ENCODE peak calls at places on chromosomes 13 and 19, in seven cellular contexts. One of them, this sample, is unnamed.

GRCh38 chr13:90868321-90868920 is 479.1 kb upstream of the MIR17HG start:
- DNase-seq in dorsolateral prefrontal cortex: no peak
- DNase-seq in transverse colon: no peak
- DNase-seq in left ventricle myocardium inferior: no peak
- DNase-seq in ascending aorta: no peak
- DNase-seq in CD4-positive, alpha-beta T cell: no peak
- DNase-seq in endothelial cell of umbilical vein: peak; percentile 23
- DNase-seq in this sample: no peak

GRCh38 chr13:36915891-36916640 is 4.0 kb downstream of the SMAD9 start:
- DNase-seq in dorsolateral prefrontal cortex: no peak
- DNase-seq in left ventricle myocardium inferior: no peak
- DNase-seq in transverse colon: no peak
- DNase-seq in ascending aorta: no peak
- DNase-seq in endothelial cell of umbilical vein: no peak
- DNase-seq in CD4-positive, alpha-beta T cell: no peak
- DNase-seq in this sample: no peak

GRCh38 chr13:21686761-21687391 is 16.0 kb downstream of the FGF9 start:
- DNase-seq in ascending aorta: no peak
- DNase-seq in left ventricle myocardium inferior: no peak
- DNase-seq in CD4-positive, alpha-beta T cell: no peak
- DNase-seq in endothelial cell of umbilical vein: no peak
- DNase-seq in dorsolateral prefrontal cortex: no peak
- DNase-seq in transverse colon: no peak
- DNase-seq in this sample: no peak

GRCh38 chr13:20182231-20182846 is 10.4 kb downstream of the GJB2 start:
- DNase-seq in transverse colon: no peak
- DNase-seq in left ventricle myocardium inferior: no peak
- DNase-seq in ascending aorta: no peak
- DNase-seq in CD4-positive, alpha-beta T cell: peak; percentile 43
- DNase-seq in dorsolateral prefrontal cortex: no peak
- DNase-seq in endothelial cell of umbilical vein: peak; percentile 68
- DNase-seq in this sample: no peak

GRCh38 chr19:15829277-15829770 is 13.9 kb upstream of the OR10H1 start:
- DNase-seq in left ventricle myocardium inferior: no peak
- DNase-seq in transverse colon: no peak
- DNase-seq in CD4-positive, alpha-beta T cell: no peak
- DNase-seq in dorsolateral prefrontal cortex: no peak
- DNase-seq in ascending aorta: no peak
- DNase-seq in endothelial cell of umbilical vein: no peak
- DNase-seq in this sample: no peak

GRCh38 chr13:35744566-35745203 is 268.2 kb upstream of the MAB21L1 start:
- DNase-seq in dorsolateral prefrontal cortex: no peak
- DNase-seq in transverse colon: no peak
- DNase-seq in CD4-positive, alpha-beta T cell: no peak
- DNase-seq in endothelial cell of umbilical vein: no peak
- DNase-seq in left ventricle myocardium inferior: no peak
- DNase-seq in ascending aorta: no peak
- DNase-seq in this sample: no peak

GRCh38 chr19:48415395-48415794 is 21.9 kb downstream of the GRIN2D start:
- DNase-seq in transverse colon: peak; percentile 92
- DNase-seq in ascending aorta: peak; percentile 75
- DNase-seq in endothelial cell of umbilical vein: peak; percentile 85
- DNase-seq in left ventricle myocardium inferior: peak; percentile 81
- DNase-seq in dorsolateral prefrontal cortex: no peak
- DNase-seq in CD4-positive, alpha-beta T cell: peak; percentile 60
- DNase-seq in this sample: peak; percentile 75

GRCh38 chr13:91203430-91203829 is 144.1 kb upstream of the MIR17HG start:
- DNase-seq in transverse colon: no peak
- DNase-seq in endothelial cell of umbilical vein: no peak
- DNase-seq in ascending aorta: no peak
- DNase-seq in left ventricle myocardium inferior: no peak
- DNase-seq in CD4-positive, alpha-beta T cell: no peak
- DNase-seq in dorsolateral prefrontal cortex: no peak
- DNase-seq in this sample: no peak

GRCh38 chr13:51895906-51896888 is 34.4 kb downstream of the CCDC70 start:
- DNase-seq in ascending aorta: no peak
- DNase-seq in endothelial cell of umbilical vein: peak; percentile 63
- DNase-seq in CD4-positive, alpha-beta T cell: peak; percentile 23
- DNase-seq in transverse colon: peak; percentile 57
- DNase-seq in left ventricle myocardium inferior: peak; percentile 30
- DNase-seq in dorsolateral prefrontal cortex: peak; percentile 38
- DNase-seq in this sample: no peak

GRCh38 chr13:42215578-42216421 is 56.2 kb upstream of the AKAP11 start:
- DNase-seq in endothelial cell of umbilical vein: peak; percentile 48
- DNase-seq in dorsolateral prefrontal cortex: no peak
- DNase-seq in transverse colon: no peak
- DNase-seq in ascending aorta: no peak
- DNase-seq in left ventricle myocardium inferior: no peak
- DNase-seq in CD4-positive, alpha-beta T cell: no peak
- DNase-seq in this sample: no peak

GRCh38 chr13:98752111-98752941 is at the start of gene SLC15A1:
- DNase-seq in ascending aorta: no peak
- DNase-seq in left ventricle myocardium inferior: no peak
- DNase-seq in transverse colon: peak; percentile 47
- DNase-seq in endothelial cell of umbilical vein: peak; percentile 4
- DNase-seq in CD4-positive, alpha-beta T cell: no peak
- DNase-seq in dorsolateral prefrontal cortex: no peak
- DNase-seq in this sample: no peak

GRCh38 chr13:113532156-113532806 is 41.8 kb upstream of the DCUN1D2 start:
- DNase-seq in CD4-positive, alpha-beta T cell: no peak
- DNase-seq in left ventricle myocardium inferior: peak; percentile 44
- DNase-seq in ascending aorta: peak; percentile 56
- DNase-seq in endothelial cell of umbilical vein: no peak
- DNase-seq in transverse colon: no peak
- DNase-seq in dorsolateral prefrontal cortex: no peak
- DNase-seq in this sample: peak; percentile 57

GRCh38 chr19:3494559-3494958 is 5.9 kb downstream of the DOHH start:
- DNase-seq in dorsolateral prefrontal cortex: no peak
- DNase-seq in ascending aorta: no peak
- DNase-seq in CD4-positive, alpha-beta T cell: no peak
- DNase-seq in left ventricle myocardium inferior: no peak
- DNase-seq in transverse colon: no peak
- DNase-seq in endothelial cell of umbilical vein: no peak
- DNase-seq in this sample: no peak

GRCh38 chr13:43493496-43494000 is 293.2 kb downstream of the ENOX1 start:
- DNase-seq in endothelial cell of umbilical vein: no peak
- DNase-seq in ascending aorta: no peak
- DNase-seq in transverse colon: no peak
- DNase-seq in dorsolateral prefrontal cortex: no peak
- DNase-seq in CD4-positive, alpha-beta T cell: no peak
- DNase-seq in left ventricle myocardium inferior: no peak
- DNase-seq in this sample: no peak

GRCh38 chr19:36215276-36216171 is 618 bp downstream of the ZNF146 start:
- DNase-seq in left ventricle myocardium inferior: no peak
- DNase-seq in ascending aorta: no peak
- DNase-seq in CD4-positive, alpha-beta T cell: no peak
- DNase-seq in dorsolateral prefrontal cortex: no peak
- DNase-seq in transverse colon: peak; percentile 9
- DNase-seq in endothelial cell of umbilical vein: peak; percentile 58
- DNase-seq in this sample: no peak

GRCh38 chr13:37068962-37069361 is 9.5 kb upstream of the SUPT20H start:
- DNase-seq in CD4-positive, alpha-beta T cell: no peak
- DNase-seq in dorsolateral prefrontal cortex: no peak
- DNase-seq in left ventricle myocardium inferior: no peak
- DNase-seq in transverse colon: no peak
- DNase-seq in endothelial cell of umbilical vein: peak; percentile 15
- DNase-seq in ascending aorta: no peak
- DNase-seq in this sample: no peak

GRCh38 chr13:94239135-94239534 is 240.3 kb downstream of the DCT start:
- DNase-seq in dorsolateral prefrontal cortex: no peak
- DNase-seq in endothelial cell of umbilical vein: no peak
- DNase-seq in left ventricle myocardium inferior: no peak
- DNase-seq in transverse colon: no peak
- DNase-seq in ascending aorta: no peak
- DNase-seq in CD4-positive, alpha-beta T cell: no peak
- DNase-seq in this sample: no peak

GRCh38 chr13:101755228-101755887 is 302.9 kb downstream of the ITGBL1 start:
- DNase-seq in CD4-positive, alpha-beta T cell: no peak
- DNase-seq in ascending aorta: no peak
- DNase-seq in dorsolateral prefrontal cortex: no peak
- DNase-seq in endothelial cell of umbilical vein: no peak
- DNase-seq in left ventricle myocardium inferior: no peak
- DNase-seq in transverse colon: no peak
- DNase-seq in this sample: no peak

GRCh38 chr13:98397221-98397620 is 179.7 kb downstream of the STK24 start:
- DNase-seq in CD4-positive, alpha-beta T cell: no peak
- DNase-seq in left ventricle myocardium inferior: no peak
- DNase-seq in transverse colon: no peak
- DNase-seq in dorsolateral prefrontal cortex: no peak
- DNase-seq in ascending aorta: no peak
- DNase-seq in endothelial cell of umbilical vein: peak; percentile 26
- DNase-seq in this sample: no peak

GRCh38 chr19:46976845-46977320 is 42.8 kb upstream of the NPAS1 start:
- DNase-seq in endothelial cell of umbilical vein: peak; percentile 58
- DNase-seq in ascending aorta: peak; percentile 77
- DNase-seq in left ventricle myocardium inferior: peak; percentile 43
- DNase-seq in CD4-positive, alpha-beta T cell: no peak
- DNase-seq in transverse colon: no peak
- DNase-seq in dorsolateral prefrontal cortex: no peak
- DNase-seq in this sample: peak; percentile 73

GRCh38 chr19:4506449-4507149 is 11.7 kb downstream of the PLIN4 start:
- DNase-seq in dorsolateral prefrontal cortex: no peak
- DNase-seq in endothelial cell of umbilical vein: peak; percentile 69
- DNase-seq in left ventricle myocardium inferior: no peak
- DNase-seq in ascending aorta: no peak
- DNase-seq in transverse colon: no peak
- DNase-seq in CD4-positive, alpha-beta T cell: no peak
- DNase-seq in this sample: no peak

GRCh38 chr19:18392417-18392816 is 5.0 kb downstream of the LRRC25 start:
- DNase-seq in endothelial cell of umbilical vein: peak; percentile 49
- DNase-seq in transverse colon: peak; percentile 59
- DNase-seq in ascending aorta: peak; percentile 72
- DNase-seq in left ventricle myocardium inferior: peak; percentile 46
- DNase-seq in CD4-positive, alpha-beta T cell: no peak
- DNase-seq in dorsolateral prefrontal cortex: no peak
- DNase-seq in this sample: peak; percentile 68

GRCh38 chr13:19794552-19795143 is 11.9 kb upstream of the PSPC1 start:
- DNase-seq in dorsolateral prefrontal cortex: no peak
- DNase-seq in endothelial cell of umbilical vein: no peak
- DNase-seq in transverse colon: no peak
- DNase-seq in left ventricle myocardium inferior: no peak
- DNase-seq in CD4-positive, alpha-beta T cell: no peak
- DNase-seq in ascending aorta: no peak
- DNase-seq in this sample: no peak

GRCh38 chr13:112417079-112417478 is 40.9 kb downstream of the SPACA7 start:
- DNase-seq in dorsolateral prefrontal cortex: no peak
- DNase-seq in left ventricle myocardium inferior: no peak
- DNase-seq in CD4-positive, alpha-beta T cell: no peak
- DNase-seq in ascending aorta: no peak
- DNase-seq in transverse colon: no peak
- DNase-seq in endothelial cell of umbilical vein: no peak
- DNase-seq in this sample: no peak
- H3K27me3 ChIP-seq in dorsolateral prefrontal cortex: no peaks in the 10 kb centered on the region
- H3K27me3 ChIP-seq in left ventricle myocardium inferior: peaks cover 12% of the 10 kb centered on the region
- H3K27me3 ChIP-seq in CD4-positive, alpha-beta T cell: no peaks in the 10 kb centered on the region
- H3K27me3 ChIP-seq in ascending aorta: no peaks in the 10 kb centered on the region
- H3K27me3 ChIP-seq in transverse colon: no peaks in the 10 kb centered on the region
- H3K27me3 ChIP-seq in endothelial cell of umbilical vein: no peaks in the 10 kb centered on the region
- H3K27me3 ChIP-seq in this sample: no peaks in the 10 kb centered on the region

DNA sequence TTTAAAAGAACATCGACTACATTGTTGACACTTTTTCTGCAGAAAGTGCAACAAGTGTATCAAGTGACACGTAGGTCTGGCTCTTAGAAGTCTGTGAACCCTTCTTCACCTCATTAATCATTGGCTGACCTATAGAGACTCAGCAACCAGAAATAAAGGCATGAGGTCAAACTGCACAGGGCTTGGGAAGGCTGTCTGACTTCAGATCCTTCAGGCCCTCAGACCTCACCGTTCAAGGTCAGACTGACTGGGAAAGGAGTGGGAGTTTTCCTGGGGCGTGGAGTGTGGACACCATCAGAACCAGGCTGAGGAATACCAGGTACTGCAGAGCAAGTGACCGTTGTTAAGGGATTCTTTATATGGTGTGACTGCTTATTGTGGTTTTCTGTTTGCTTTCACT is 24.2 kb downstream of the PDX1 start:
- DNase-seq in endothelial cell of umbilical vein: no peak
- DNase-seq in dorsolateral prefrontal cortex: no peak
- DNase-seq in left ventricle myocardium inferior: no peak
- DNase-seq in CD4-positive, alpha-beta T cell: no peak
- DNase-seq in transverse colon: no peak
- DNase-seq in ascending aorta: no peak
- DNase-seq in this sample: no peak
- H3K27me3 ChIP-seq in endothelial cell of umbilical vein: peaks cover 4% of the 10 kb centered on the region
- H3K27me3 ChIP-seq in dorsolateral prefrontal cortex: no peaks in the 10 kb centered on the region
- H3K27me3 ChIP-seq in left ventricle myocardium inferior: peaks cover 60% of the 10 kb centered on the region
- H3K27me3 ChIP-seq in CD4-positive, alpha-beta T cell: peaks cover 3% of the 10 kb centered on the region
- H3K27me3 ChIP-seq in transverse colon: peaks cover 3% of the 10 kb centered on the region
- H3K27me3 ChIP-seq in ascending aorta: no peaks in the 10 kb centered on the region
- H3K27me3 ChIP-seq in this sample: peaks cover 5% of the 10 kb centered on the region

GRCh38 chr19:43684326-43684725 is 14.4 kb upstream of the PLAUR start:
- DNase-seq in ascending aorta: no peak
- DNase-seq in endothelial cell of umbilical vein: no peak
- DNase-seq in left ventricle myocardium inferior: no peak
- DNase-seq in dorsolateral prefrontal cortex: no peak
- DNase-seq in transverse colon: no peak
- DNase-seq in CD4-positive, alpha-beta T cell: no peak
- DNase-seq in this sample: no peak

GRCh38 chr19:43678512-43678911 is 8.5 kb upstream of the PLAUR start:
- DNase-seq in left ventricle myocardium inferior: no peak
- DNase-seq in ascending aorta: no peak
- DNase-seq in CD4-positive, alpha-beta T cell: no peak
- DNase-seq in dorsolateral prefrontal cortex: no peak
- DNase-seq in transverse colon: no peak
- DNase-seq in endothelial cell of umbilical vein: no peak
- DNase-seq in this sample: no peak

GRCh38 chr19:43683905-43684304 is 13.9 kb upstream of the PLAUR start:
- DNase-seq in dorsolateral prefrontal cortex: no peak
- DNase-seq in ascending aorta: no peak
- DNase-seq in CD4-positive, alpha-beta T cell: no peak
- DNase-seq in transverse colon: no peak
- DNase-seq in endothelial cell of umbilical vein: no peak
- DNase-seq in left ventricle myocardium inferior: no peak
- DNase-seq in this sample: no peak

GRCh38 chr19:43682824-43683661 is 13.1 kb upstream of the PLAUR start:
- DNase-seq in transverse colon: no peak
- DNase-seq in left ventricle myocardium inferior: no peak
- DNase-seq in dorsolateral prefrontal cortex: no peak
- DNase-seq in ascending aorta: no peak
- DNase-seq in CD4-positive, alpha-beta T cell: no peak
- DNase-seq in endothelial cell of umbilical vein: no peak
- DNase-seq in this sample: no peak

DNA sequence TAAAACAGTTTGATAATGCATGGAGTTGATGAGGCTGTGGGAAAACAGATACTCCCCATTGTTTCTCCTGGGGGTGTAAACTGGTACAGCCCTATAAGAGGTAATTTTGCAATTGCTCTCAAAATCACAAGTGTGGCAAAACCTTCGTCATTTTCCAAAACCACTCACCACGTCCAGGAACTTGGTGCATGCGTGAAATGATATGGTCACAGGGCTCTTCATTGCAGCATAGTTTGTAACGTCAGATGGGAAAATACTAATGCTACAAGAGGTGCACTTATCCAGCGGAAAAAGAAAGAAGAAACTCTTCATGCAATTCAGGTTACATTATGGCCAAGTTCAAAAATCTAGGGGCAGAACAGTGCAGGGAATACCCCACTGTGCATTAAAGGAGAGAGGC is 11.9 kb upstream of the PLAUR start:
- DNase-seq in endothelial cell of umbilical vein: no peak
- DNase-seq in left ventricle myocardium inferior: no peak
- DNase-seq in transverse colon: no peak
- DNase-seq in CD4-positive, alpha-beta T cell: no peak
- DNase-seq in ascending aorta: no peak
- DNase-seq in dorsolateral prefrontal cortex: no peak
- DNase-seq in this sample: no peak
- H3K27me3 ChIP-seq in endothelial cell of umbilical vein: peaks cover 2% of the 10 kb centered on the region
- H3K27me3 ChIP-seq in left ventricle myocardium inferior: no peaks in the 10 kb centered on the region
- H3K27me3 ChIP-seq in transverse colon: no peaks in the 10 kb centered on the region
- H3K27me3 ChIP-seq in CD4-positive, alpha-beta T cell: no peaks in the 10 kb centered on the region
- H3K27me3 ChIP-seq in ascending aorta: no peaks in the 10 kb centered on the region
- H3K27me3 ChIP-seq in dorsolateral prefrontal cortex: no peaks in the 10 kb centered on the region
- H3K27me3 ChIP-seq in this sample: no peaks in the 10 kb centered on the region

GRCh38 chr13:109074853-109075252 is 445.4 kb downstream of the MYO16 start:
- DNase-seq in CD4-positive, alpha-beta T cell: no peak
- DNase-seq in endothelial cell of umbilical vein: no peak
- DNase-seq in left ventricle myocardium inferior: no peak
- DNase-seq in transverse colon: no peak
- DNase-seq in dorsolateral prefrontal cortex: no peak
- DNase-seq in ascending aorta: no peak
- DNase-seq in this sample: no peak
- H3K27me3 ChIP-seq in CD4-positive, alpha-beta T cell: no peaks in the 10 kb centered on the region
- H3K27me3 ChIP-seq in endothelial cell of umbilical vein: no peaks in the 10 kb centered on the region
- H3K27me3 ChIP-seq in left ventricle myocardium inferior: no peaks in the 10 kb centered on the region
- H3K27me3 ChIP-seq in transverse colon: no peaks in the 10 kb centered on the region
- H3K27me3 ChIP-seq in dorsolateral prefrontal cortex: no peaks in the 10 kb centered on the region
- H3K27me3 ChIP-seq in ascending aorta: no peaks in the 10 kb centered on the region
- H3K27me3 ChIP-seq in this sample: no peaks in the 10 kb centered on the region